ENCODE peak calls at places on chromosomes 13 and 19, in eight cellular contexts. U is AML-193; J is NCI-H2081; L is PC-9; E is neuronal stem cell; C is MV-4-11; K is NCI-H460; N is stimulated activated CD4-positive, alpha-beta T cell treated with anti-CD3 and anti-CD28 coated beads, Interleukin-4, amount 100 ng/mL, for 1 hour. M is an unnamed sample.

GRCh38 chr13:41746259-41746658 is 214.7 kb downstream of the VWA8 start:
- DNase-seq in U (no peak), J (no peak), L (no peak), E (no peak), C (no peak), K (no peak), N (no peak), M (no peak)

GRCh38 chr13:102838982-102839381 is 6.8 kb upstream of the ERCC5 start:
- DNase-seq in U (no peak), J (no peak), L (no peak), E (no peak), C (no peak), K (no peak), N (no peak), M (no peak)

GRCh38 chr19:21604351-21604926 is 99.0 kb downstream of the ZNF429 start:
- DNase-seq in U (peak), J (no peak), L (peak), E (no peak), C (peak), K (no peak), N (no peak), M (peak)

GRCh38 chr19:1452802-1453524 is 3.0 kb downstream of the APC2 start:
- DNase-seq in U (no peak), J (no peak), L (no peak), E (no peak), C (no peak), K (no peak), N (no peak), M (peak)

GRCh38 chr13:43357435-43358065 is 334.2 kb downstream of the DNAJC15 start:
- DNase-seq in U (no peak), J (no peak), L (no peak), E (no peak), C (peak), K (no peak), N (no peak), M (no peak)

GRCh38 chr19:7463575-7463974 is 25.3 kb downstream of the PEX11G start:
- DNase-seq in U (no peak), J (no peak), L (no peak), E (no peak), C (no peak), K (no peak), N (no peak), M (no peak)

GRCh38 chr19:15893498-15893897 is 4.4 kb downstream of the CYP4F2 start:
- DNase-seq in U (no peak), J (no peak), L (no peak), E (no peak), C (no peak), K (no peak), N (no peak), M (no peak)

GRCh38 chr13:99199541-99200432 is 867 bp upstream of the UBAC2 start:
- DNase-seq in U (peak), J (no peak), L (no peak), E (no peak), C (no peak), K (no peak), N (no peak), M (no peak)

GRCh38 chr19:40702337-40703012 is 12.0 kb upstream of the NUMBL start:
- DNase-seq in U (no peak), J (no peak), L (no peak), E (no peak), C (no peak), K (no peak), N (no peak), M (peak)

GRCh38 chr19:13849991-13850909 is 26.7 kb upstream of the NANOS3 start:
- DNase-seq in U (no peak), J (peak), L (peak), E (no peak), C (peak), K (peak), N (peak), M (peak)

GRCh38 chr13:80508031-80508430 is 167.1 kb upstream of the SPRY2 start:
- DNase-seq in U (no peak), J (no peak), L (no peak), E (no peak), C (no peak), K (no peak), N (no peak), M (no peak)

GRCh38 chr13:99542788-99543406 is 41.6 kb downstream of the TM9SF2 start:
- DNase-seq in U (no peak), J (no peak), L (no peak), E (no peak), C (peak), K (no peak), N (peak), M (peak)

GRCh38 chr19:3036119-3036794 is 7.2 kb upstream of the TLE2 start:
- DNase-seq in U (peak), J (peak), L (peak), E (peak), C (peak), K (peak), N (peak), M (peak)